ENCODE peak calls at places on chromosomes 3 and 15, in eight cellular contexts. Z is ACHN; I is Jurkat, Clone E6-1; J is stimulated activated naive CD8-positive, alpha-beta T cell treated with anti-CD3 and anti-CD28 coated beads, Interleukin-15, amount 100 ng/mL, for 72 hours; T is GM04503; E is CD8-positive, alpha-beta T cell; P is neural crest cell; S is NCI-H2081. Y is an unnamed sample.
A peak's percentile ranks its signal among the peaks of the same experiment; 100 is the strongest.

GRCh38 chr3:184459355-184459754 is 79.5 kb downstream of the CHRD start:
- DNase-seq in Z (no peak), I (no peak), J (no peak), T (peak; percentile 58), E (no peak), P (no peak), S (no peak), Y (peak; percentile 69)

GRCh38 chr3:43791246-43791645 is 100.5 kb downstream of the ABHD5 start:
- DNase-seq in Z (no peak), I (no peak), J (no peak), T (no peak), E (no peak), P (no peak), S (no peak), Y (no peak)

GRCh38 chr3:169337541-169337940 is 326.0 kb downstream of the MECOM start:
- DNase-seq in Z (no peak), I (no peak), J (no peak), T (no peak), E (no peak), P (no peak), S (no peak), Y (no peak)

GRCh38 chr3:149480326-149481017 is 6.0 kb downstream of the TM4SF4 start:
- DNase-seq in Z (peak; percentile 85), I (peak; percentile 19), J (peak; percentile 50), T (no peak), E (no peak), P (peak; percentile 75), S (peak; percentile 88), Y (peak; percentile 82)

GRCh38 chr15:63283126-63283525 is 5.7 kb downstream of the APH1B start:
- DNase-seq in Z (no peak), I (no peak), J (no peak), T (no peak), E (no peak), P (no peak), S (no peak), Y (peak; percentile 90)

GRCh38 chr3:172522871-172523818 is at the start of gene TNFSF10:
- DNase-seq in Z (peak; percentile 74), I (peak; percentile 62), J (peak; percentile 83), T (no peak), E (peak; percentile 47), P (peak; percentile 2), S (peak; percentile 53), Y (peak; percentile 91)

GRCh38 chr15:65365229-65365628 is 12.6 kb downstream of the IGDCC3 start:
- DNase-seq in Z (no peak), I (no peak), J (no peak), T (no peak), E (no peak), P (no peak), S (no peak), Y (no peak)

GRCh38 chr3:87987952-87988351 is 70.9 kb downstream of the CGGBP1 start:
- DNase-seq in Z (no peak), I (no peak), J (no peak), T (no peak), E (no peak), P (no peak), S (no peak), Y (no peak)

GRCh38 chr3:57755368-57756021 is 614 bp upstream of the SLMAP start:
- DNase-seq in Z (peak; percentile 82), I (peak; percentile 65), J (no peak), T (no peak), E (peak; percentile 61), P (no peak), S (peak; percentile 71), Y (peak; percentile 78)

GRCh38 chr3:114332342-114333179 is 38.7 kb downstream of the TIGIT start:
- DNase-seq in Z (no peak), I (no peak), J (no peak), T (no peak), E (no peak), P (no peak), S (no peak), Y (no peak)

GRCh38 chr3:79039192-79039591 is 728.6 kb downstream of the ROBO1 start:
- DNase-seq in Z (no peak), I (no peak), J (no peak), T (no peak), E (no peak), P (no peak), S (no peak), Y (no peak)

GRCh38 chr3:50531201-50531600 is 27.8 kb upstream of the CACNA2D2 start:
- DNase-seq in Z (no peak), I (no peak), J (no peak), T (no peak), E (peak; percentile 2), P (no peak), S (no peak), Y (no peak)

GRCh38 chr3:169591159-169591951 is 72.2 kb downstream of the MECOM start:
- DNase-seq in Z (no peak), I (no peak), J (no peak), T (no peak), E (no peak), P (no peak), S (no peak), Y (no peak)

GRCh38 chr15:65409284-65409631 is 13.5 kb downstream of the IGDCC4 start:
- DNase-seq in Z (peak; percentile 91), I (no peak), J (no peak), T (peak; percentile 81), E (no peak), P (no peak), S (no peak), Y (peak; percentile 75)

GRCh38 chr15:70379938-70380337 is 282.2 kb upstream of the TLE3 start:
- DNase-seq in Z (no peak), I (no peak), J (no peak), T (no peak), E (no peak), P (no peak), S (no peak), Y (no peak)

GRCh38 chr3:157913052-157913451 is 193.2 kb downstream of the SHOX2 start:
- DNase-seq in Z (no peak), I (no peak), J (no peak), T (no peak), E (no peak), P (no peak), S (no peak), Y (no peak)

GRCh38 chr3:71585891-71586809 is 2.6 kb upstream of the FOXP1 start:
- DNase-seq in Z (peak; percentile 27), I (peak; percentile 42), J (peak; percentile 13), T (no peak), E (peak; percentile 29), P (no peak), S (peak; percentile 29), Y (peak; percentile 62)

GRCh38 chr15:80531388-80532184 is 127.4 kb downstream of the ARNT2 start:
- DNase-seq in Z (no peak), I (no peak), J (no peak), T (no peak), E (no peak), P (no peak), S (no peak), Y (no peak)

GRCh38 chr3:154334973-154335420 is 10.7 kb upstream of the DHX36 start:
- DNase-seq in Z (peak; percentile 48), I (peak; percentile 22), J (no peak), T (no peak), E (no peak), P (no peak), S (peak; percentile 53), Y (peak; percentile 24)

GRCh38 chr15:92655178-92655995 is at the start of gene FAM174B:
- DNase-seq in Z (no peak), I (peak; percentile 29), J (peak; percentile 44), T (no peak), E (no peak), P (peak; percentile 52), S (peak; percentile 75), Y (no peak)

GRCh38 chr3:124201786-124202185 is 209.9 kb upstream of the ROPN1 start:
- DNase-seq in Z (no peak), I (no peak), J (no peak), T (no peak), E (no peak), P (no peak), S (no peak), Y (no peak)

GRCh38 chr15:60076582-60077263 is 72.6 kb downstream of the FOXB1 start:
- DNase-seq in Z (no peak), I (no peak), J (no peak), T (no peak), E (no peak), P (peak; percentile 14), S (peak; percentile 35), Y (no peak)

GRCh38 chr3:161914703-161915102 is 418.1 kb downstream of the OTOL1 start:
- DNase-seq in Z (peak; percentile 72), I (no peak), J (no peak), T (no peak), E (no peak), P (peak; percentile 35), S (peak; percentile 88), Y (peak; percentile 4)

GRCh38 chr15:55003900-55004879 is 192.6 kb downstream of the RSL24D1 start:
- DNase-seq in Z (no peak), I (no peak), J (no peak), T (no peak), E (no peak), P (no peak), S (no peak), Y (no peak)

GRCh38 chr3:110909824-110910223 is 161.8 kb upstream of the NECTIN3 start:
- DNase-seq in Z (no peak), I (no peak), J (no peak), T (no peak), E (no peak), P (no peak), S (no peak), Y (no peak)

GRCh38 chr3:186642014-186642413 is 1.8 kb downstream of the FETUB start:
- DNase-seq in Z (no peak), I (peak; percentile 18), J (no peak), T (no peak), E (no peak), P (no peak), S (no peak), Y (no peak)

GRCh38 chr15:81567924-81568323 is 193.9 kb upstream of the TMC3 start:
- DNase-seq in Z (no peak), I (no peak), J (no peak), T (no peak), E (no peak), P (no peak), S (no peak), Y (no peak)

GRCh38 chr15:101536166-101536874 is 46.8 kb upstream of the PCSK6 start:
- DNase-seq in Z (no peak), I (no peak), J (no peak), T (no peak), E (no peak), P (no peak), S (no peak), Y (no peak)

Y was measured in NB4.